ENCODE peak calls at places on chromosomes 2 and 18, in five cellular contexts. U, I, H, L and Y are unnamed samples.

GRCh38 chr2:147712051-147712450 is 132.8 kb upstream of the ACVR2A start:
- DNase-seq in U (no peak), I (no peak), H (no peak), L (no peak), Y (no peak)

GRCh38 chr18:61595615-61596014 is 262.4 kb downstream of the CDH20 start:
- DNase-seq in U (peak), I (no peak), H (no peak), L (no peak), Y (no peak)

GRCh38 chr2:109597283-109597682 is 16.5 kb downstream of the SEPTIN10 start:
- DNase-seq in U (no peak), I (no peak), H (no peak), L (no peak), Y (no peak)

GRCh38 chr18:55416791-55417190 is 171.2 kb downstream of the TCF4 start:
- DNase-seq in U (no peak), I (no peak), H (no peak), L (no peak), Y (no peak)

GRCh38 chr2:133109772-133110171 is 439.8 kb upstream of the LYPD1 start:
- DNase-seq in U (no peak), I (no peak), H (peak), L (no peak), Y (peak)

GRCh38 chr2:67997528-67998267 is 65.1 kb downstream of the C1D start:
- DNase-seq in U (no peak), I (no peak), H (peak), L (no peak), Y (peak)

GRCh38 chr2:143600136-143600535 is 470.9 kb downstream of the ARHGAP15 start:
- DNase-seq in U (no peak), I (no peak), H (no peak), L (no peak), Y (no peak)

GRCh38 chr18:64710105-64710861 is 561.4 kb upstream of the LINC00305 start:
- DNase-seq in U (no peak), I (no peak), H (peak), L (no peak), Y (no peak)

GRCh38 chr2:71001592-71002570 is 7.2 kb upstream of the TEX261 start:
- DNase-seq in U (no peak), I (no peak), H (no peak), L (no peak), Y (no peak)

GRCh38 chr2:43100362-43100882 is 126.0 kb downstream of the ZFP36L2 start:
- DNase-seq in U (no peak), I (no peak), H (no peak), L (no peak), Y (no peak)
- H3K4me3 ChIP-seq in U (no peak), I (no peak), H (no peak), L (peak), Y (peak)

DNA sequence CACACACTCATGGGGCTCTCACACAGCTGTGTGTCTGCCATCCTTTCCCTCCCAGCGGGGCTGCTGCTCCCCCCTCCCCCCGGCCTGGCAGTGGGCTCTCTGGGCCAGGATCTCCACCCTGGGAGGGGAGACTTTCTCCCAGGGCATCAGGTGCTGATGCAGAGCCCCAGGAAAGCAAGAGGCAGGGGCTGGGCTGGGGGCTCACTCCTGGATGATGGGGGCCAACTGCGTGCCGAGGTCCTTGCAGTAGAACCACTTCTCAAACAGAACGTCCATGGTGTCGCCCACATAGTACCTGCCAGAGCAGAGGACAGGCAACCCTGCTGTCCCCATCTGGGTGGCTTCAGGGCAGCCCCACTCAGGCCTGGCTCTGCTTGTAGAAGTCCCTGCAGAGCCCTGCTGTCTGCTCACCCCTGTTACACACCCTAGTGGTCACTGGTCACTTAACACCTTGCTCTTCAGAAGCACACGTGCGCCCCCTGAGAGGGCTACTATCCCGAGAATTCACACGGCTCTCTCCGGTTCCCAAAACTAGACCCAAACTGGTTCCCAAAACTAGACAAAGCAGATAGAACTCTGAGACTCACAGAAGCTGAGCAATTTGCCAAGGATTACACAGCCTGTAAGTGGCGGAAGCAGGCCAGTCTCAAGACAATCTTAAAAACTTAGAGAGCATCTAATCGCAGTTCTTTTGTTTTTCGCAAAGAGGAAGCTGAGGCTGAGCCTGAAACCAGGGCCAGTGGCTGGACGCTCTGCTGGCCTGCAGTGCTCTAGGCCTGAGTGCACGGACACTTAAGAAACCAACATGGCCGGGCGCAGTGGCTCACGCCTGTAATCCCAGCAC is 6.6 kb upstream of the OXER1 start:
- DNase-seq in U (peak), I (no peak), H (peak), L (peak), Y (no peak)
- TF ChIP-seq CTCF in U (peak), I (peak), H (peak), L (peak), Y (peak)

GRCh38 chr2:77520981-77521380 is 1.2 kb downstream of the LRRTM4 start:
- DNase-seq in U (no peak), I (no peak), H (peak), L (no peak), Y (no peak)

GRCh38 chr2:77522883-77523282 is 707 bp upstream of the LRRTM4 start:
- DNase-seq in U (no peak), I (no peak), H (no peak), L (no peak), Y (no peak)

GRCh38 chr2:77521482-77521881 is 694 bp downstream of the LRRTM4 start:
- DNase-seq in U (no peak), I (no peak), H (no peak), L (no peak), Y (no peak)

GRCh38 chr2:77519888-77520506 is 2.2 kb downstream of the LRRTM4 start:
- DNase-seq in U (no peak), I (no peak), H (no peak), L (no peak), Y (no peak)

DNA sequence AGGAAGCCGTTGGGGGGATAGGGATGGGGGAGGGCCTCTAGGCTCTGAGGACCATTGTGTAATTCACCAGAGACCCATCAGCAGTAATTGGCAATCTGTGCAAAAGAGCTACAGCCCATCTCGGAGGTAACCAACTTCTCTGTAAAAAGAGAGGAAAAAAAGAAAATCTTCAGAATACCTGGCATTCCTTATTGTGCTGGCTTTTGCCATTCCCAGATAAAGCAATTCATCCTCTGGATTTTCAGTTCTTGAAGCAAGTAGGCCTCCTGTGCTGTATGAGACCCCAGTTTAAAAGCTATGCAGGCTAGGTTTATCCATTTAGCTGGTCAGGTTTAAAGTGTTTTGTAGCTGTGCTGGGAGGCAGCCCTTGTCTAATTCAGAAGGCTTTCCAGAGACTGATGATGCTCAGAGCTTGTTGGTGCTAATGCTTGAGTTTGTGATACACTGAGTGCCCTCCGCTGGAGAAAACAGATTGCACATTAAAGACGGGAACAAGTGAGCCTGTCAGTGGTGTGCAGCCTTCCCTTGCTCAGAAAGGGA is at the start of gene LRRTM4:
- DNase-seq in U (no peak), I (no peak), H (peak), L (no peak), Y (no peak)
- H3K4me3 ChIP-seq in U (no peak), I (no peak), H (no peak), L (no peak), Y (no peak)

GRCh38 chr18:10950876-10951630 is 198.3 kb downstream of the PIEZO2 start:
- DNase-seq in U (no peak), I (peak), H (no peak), L (no peak), Y (no peak)
- TF ChIP-seq CTCF in U (no peak), I (no peak), H (no peak), L (no peak), Y (no peak)

GRCh38 chr2:127407661-127408003 is 10.6 kb upstream of the PROC start:
- DNase-seq in U (no peak), I (no peak), H (peak), L (no peak), Y (no peak)
- H3K4me3 ChIP-seq in U (no peak), I (no peak), H (no peak), L (peak), Y (no peak)

DNA sequence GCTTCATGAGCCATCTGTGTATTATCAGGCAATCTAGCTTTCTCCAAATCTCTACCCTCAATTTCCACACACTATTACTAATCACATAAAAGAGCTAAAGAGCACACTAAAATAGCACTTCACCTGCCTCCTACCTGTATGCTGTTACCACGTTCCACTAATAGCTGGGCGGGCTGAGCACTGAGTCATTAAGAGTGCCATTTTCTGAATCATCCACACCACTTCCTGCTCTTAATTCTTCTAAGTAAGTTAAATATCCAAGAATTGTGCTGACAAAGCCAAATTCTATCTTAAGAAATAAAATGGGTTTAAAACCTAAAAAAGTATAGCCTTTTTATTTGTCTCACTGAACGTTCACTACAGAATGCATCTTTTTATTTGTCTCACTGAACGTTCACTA is 35.7 kb downstream of the NOL10 start:
- DNase-seq in U (peak), I (peak), H (peak), L (no peak), Y (no peak)
- TF ChIP-seq CTCF in U (no peak), I (no peak), H (no peak), L (no peak), Y (no peak)

GRCh38 chr2:236604971-236605734 is 35.5 kb downstream of the ACKR3 start:
- DNase-seq in U (no peak), I (no peak), H (no peak), L (no peak), Y (no peak)
- H3K4me3 ChIP-seq in U (no peak), I (no peak), H (no peak), L (peak), Y (no peak)

GRCh38 chr2:199851499-199851816 is 466 bp upstream of the FTCDNL1 start:
- DNase-seq in U (no peak), I (no peak), H (no peak), L (no peak), Y (no peak)
- TF ChIP-seq CTCF in U (no peak), I (no peak), H (no peak), L (no peak), Y (no peak)

GRCh38 chr2:46980786-46981583 is 65.4 kb upstream of the MCFD2 start:
- DNase-seq in U (no peak), I (no peak), H (no peak), L (no peak), Y (no peak)
- H3K4me3 ChIP-seq in U (no peak), I (no peak), H (no peak), L (no peak), Y (no peak)